ENCODE peak calls at places on chromosomes 2 and 18, in five cellular contexts. S is aorta, V is heart right ventricle, R is fibroblast of lung, Q is trophoblast cell. Y is an unnamed sample.

GRCh38 chr2:70861774-70862644 is 26.4 kb upstream of the CD207 start:
- DNase-seq in S (peak; percentile 82), Q (peak; percentile 91), R (peak; percentile 55), V (peak; percentile 76), Y (peak; percentile 85)

GRCh38 chr2:29155578-29155977 is 40.4 kb downstream of the CLIP4 start:
- DNase-seq in S (no peak), R (peak; percentile 52), Q (no peak), V (no peak), Y (no peak)

GRCh38 chr18:23033079-23033478 is 100.0 kb downstream of the RBBP8 start:
- DNase-seq in R (no peak), V (no peak), S (no peak), Q (no peak), Y (no peak)

GRCh38 chr2:176192351-176192750 is 3.9 kb downstream of the HOXD1 start:
- DNase-seq in Q (no peak), V (no peak), R (no peak), S (no peak), Y (no peak)

GRCh38 chr2:58512878-58513277 is 271.8 kb upstream of the FANCL start:
- DNase-seq in S (no peak), R (no peak), Q (no peak), V (no peak), Y (no peak)

GRCh38 chr2:71465356-71465755 is 12.0 kb downstream of the DYSF start:
- DNase-seq in Q (no peak), R (no peak), V (no peak), S (no peak), Y (no peak)

GRCh38 chr2:150224321-150224720 is 263.1 kb downstream of the RND3 start:
- DNase-seq in Q (no peak), S (no peak), R (no peak), V (no peak), Y (no peak)

GRCh38 chr18:24018299-24018910 is 3.9 kb downstream of the TTC39C start:
- DNase-seq in V (no peak), Q (no peak), R (no peak), S (no peak), Y (no peak)

GRCh38 chr2:52821631-52822030 is 946.0 kb upstream of the CHAC2 start:
- DNase-seq in S (no peak), R (peak; percentile 7), Q (no peak), V (no peak), Y (no peak)

GRCh38 chr2:164784376-164784775 is 57.2 kb downstream of the COBLL1 start:
- DNase-seq in Q (peak; percentile 30), V (no peak), R (peak; percentile 72), S (no peak), Y (no peak)

GRCh38 chr18:3493501-3494244 is 43.7 kb downstream of the TGIF1 start:
- DNase-seq in V (no peak), R (no peak), S (no peak), Q (no peak), Y (no peak)

GRCh38 chr2:60551241-60552095 is 2.0 kb downstream of the BCL11A start:
- DNase-seq in V (peak; percentile 41), Q (peak; percentile 32), S (no peak), R (peak; percentile 52), Y (peak; percentile 56)

GRCh38 chr2:6692061-6692460 is 173.6 kb downstream of the CMPK2 start:
- DNase-seq in R (peak; percentile 13), V (no peak), S (no peak), Q (no peak), Y (no peak)

GRCh38 chr2:62512385-62512784 is 6.4 kb upstream of the TMEM17 start:
- DNase-seq in V (no peak), R (no peak), Q (no peak), S (no peak), Y (no peak)

GRCh38 chr2:3651686-3652516 is 6.1 kb upstream of the ALLC start:
- DNase-seq in R (peak; percentile 53), S (peak; percentile 63), Q (peak; percentile 8), V (peak; percentile 43), Y (peak; percentile 49)

GRCh38 chr2:17912266-17912691 is 33.8 kb downstream of the KCNS3 start:
- DNase-seq in V (no peak), Q (no peak), S (no peak), R (no peak), Y (no peak)

GRCh38 chr2:206983156-206983875 is 44.0 kb downstream of the CPO start:
- DNase-seq in Q (no peak), V (no peak), R (peak; percentile 14), S (peak; percentile 52), Y (no peak)

GRCh38 chr2:30679416-30680088 is 127.7 kb downstream of the CAPN13 start:
- DNase-seq in Q (peak; percentile 77), S (no peak), V (no peak), R (peak; percentile 74), Y (no peak)

GRCh38 chr2:38947241-38948239 is 57.9 kb downstream of the ARHGEF33 start:
- DNase-seq in V (peak; percentile 25), R (peak; percentile 70), Q (peak; percentile 96), S (peak; percentile 84), Y (peak; percentile 74)

GRCh38 chr2:135839713-135840112 is 2.7 kb upstream of the LCT start:
- DNase-seq in R (peak; percentile 78), S (no peak), V (no peak), Q (peak; percentile 16), Y (no peak)

GRCh38 chr2:9708683-9709538 is 78.1 kb upstream of the YWHAQ start:
- DNase-seq in S (no peak), Q (no peak), V (no peak), R (peak; percentile 30), Y (no peak)

GRCh38 chr2:1594281-1595171 is 149.8 kb downstream of the PXDN start:
- DNase-seq in R (no peak), S (no peak), V (no peak), Q (no peak), Y (no peak)

GRCh38 chr2:100877555-100877954 is 57.6 kb downstream of the NPAS2 start:
- DNase-seq in R (peak; percentile 63), Q (no peak), V (no peak), S (no peak), Y (no peak)

GRCh38 chr2:224722777-224723176 is 6.6 kb upstream of the CCDC195 start:
- DNase-seq in R (no peak), Q (peak; percentile 46), V (no peak), S (no peak), Y (no peak)

GRCh38 chr2:179107179-179107541 is 57.2 kb upstream of the CCDC141 start:
- DNase-seq in R (no peak), V (no peak), S (no peak), Q (no peak), Y (no peak)

GRCh38 chr2:168907940-168908662 is 7.0 kb downstream of the G6PC2 start:
- DNase-seq in R (no peak), Q (no peak), V (no peak), S (no peak), Y (no peak)

GRCh38 chr2:68715353-68716041 is 19.1 kb upstream of the ARHGAP25 start:
- DNase-seq in Q (peak; percentile 82), V (no peak), R (peak; percentile 33), S (peak; percentile 59), Y (peak; percentile 74)

GRCh38 chr2:104840916-104841315 is 13.0 kb upstream of the POU3F3 start:
- DNase-seq in V (no peak), R (no peak), S (no peak), Q (no peak), Y (no peak)

GRCh38 chr2:30765226-30765625 is 42.0 kb downstream of the CAPN13 start:
- DNase-seq in Q (no peak), V (no peak), R (no peak), S (no peak), Y (no peak)

GRCh38 chr2:85607268-85608215 is 4.3 kb downstream of the C2orf68 start:
- DNase-seq in S (no peak), V (no peak), Q (peak; percentile 96), R (no peak), Y (no peak)
- H3K4me1 ChIP-seq in S (peaks cover 12% of the 10 kb centered on the region), V (peaks cover 44% of the 10 kb centered on the region), Q (no peaks in the 10 kb centered on the region), R (peaks cover 31% of the 10 kb centered on the region), Y (peaks cover 58% of the 10 kb centered on the region)

GRCh38 chr2:10883880-10884529 is 27.7 kb upstream of the KCNF1 start:
- DNase-seq in V (no peak), R (no peak), Q (no peak), S (no peak), Y (no peak)
- H3K4me1 ChIP-seq in V (peaks cover 7% of the 10 kb centered on the region), R (no peaks in the 10 kb centered on the region), Q (no peaks in the 10 kb centered on the region), S (no peaks in the 10 kb centered on the region), Y (peaks cover 13% of the 10 kb centered on the region)

GRCh38 chr2:43268066-43268971 is 41.9 kb upstream of the ZFP36L2 start:
- DNase-seq in R (no peak), S (no peak), V (no peak), Q (no peak), Y (no peak)

GRCh38 chr2:43266692-43267091 is 40.3 kb upstream of the ZFP36L2 start:
- DNase-seq in Q (no peak), R (no peak), V (peak; percentile 65), S (peak; percentile 86), Y (peak; percentile 70)

GRCh38 chr2:43267393-43267792 is 41.0 kb upstream of the ZFP36L2 start:
- DNase-seq in Q (no peak), S (no peak), V (no peak), R (no peak), Y (no peak)

GRCh38 chr2:43262239-43262638 is 35.8 kb upstream of the ZFP36L2 start:
- DNase-seq in R (no peak), Q (no peak), V (no peak), S (no peak), Y (no peak)

DNA sequence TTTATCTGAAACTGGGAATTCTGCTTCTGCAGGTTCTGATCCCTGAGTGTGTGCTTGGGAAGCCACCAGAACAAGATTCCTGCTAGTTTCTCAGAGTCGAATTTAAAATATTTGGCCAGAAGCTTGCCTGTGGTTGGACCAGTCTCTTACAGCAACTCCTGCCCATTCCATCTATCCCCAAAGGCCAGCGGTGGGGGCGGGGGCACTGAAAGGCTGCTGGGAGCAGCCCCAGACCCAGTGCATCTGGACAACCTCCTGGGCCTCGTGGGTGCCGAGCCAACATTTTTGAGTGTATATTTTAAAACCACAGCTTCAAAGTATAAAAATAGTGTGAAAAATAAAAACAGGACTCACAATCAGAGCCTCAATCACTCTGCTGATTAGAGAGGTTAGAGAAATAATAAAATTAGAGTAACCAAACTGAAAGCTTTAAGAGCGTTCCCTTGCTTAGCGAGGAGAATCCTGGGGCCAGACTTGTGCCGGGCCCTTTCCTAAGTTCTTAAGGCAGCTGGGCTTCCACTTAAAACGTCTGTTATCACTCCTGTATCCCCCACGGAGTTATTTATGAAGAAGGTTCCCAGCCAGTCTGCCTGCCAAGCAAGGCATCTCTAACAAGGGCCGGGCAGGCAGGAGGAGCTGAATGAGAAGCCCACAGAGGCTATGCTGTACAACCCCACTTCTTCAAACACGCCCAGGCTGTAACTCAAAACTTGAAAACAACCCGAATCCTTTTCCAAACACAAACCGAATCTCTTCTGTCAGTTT is 38.8 kb upstream of the ZFP36L2 start:
- DNase-seq in R (peak; percentile 74), S (peak; percentile 84), Q (peak; percentile 29), V (peak; percentile 75), Y (peak; percentile 40)
- H3K4me1 ChIP-seq in R (peaks cover 23% of the 10 kb centered on the region), S (no peaks in the 10 kb centered on the region), Q (peaks cover 21% of the 10 kb centered on the region), V (peaks cover 53% of the 10 kb centered on the region), Y (no peaks in the 10 kb centered on the region)

GRCh38 chr2:152781210-152781609 is 62.8 kb downstream of the ARL6IP6 start:
- DNase-seq in V (no peak), Q (no peak), S (no peak), R (no peak), Y (no peak)

GRCh38 chr2:152782171-152782570 is 63.8 kb downstream of the ARL6IP6 start:
- DNase-seq in Q (no peak), S (no peak), R (no peak), V (no peak), Y (no peak)
- H3K4me1 ChIP-seq in Q (no peaks in the 10 kb centered on the region), S (no peaks in the 10 kb centered on the region), R (no peaks in the 10 kb centered on the region), V (no peaks in the 10 kb centered on the region), Y (no peaks in the 10 kb centered on the region)

GRCh38 chr2:230715201-230715600 is 2.6 kb downstream of the CAB39 start:
- DNase-seq in Q (no peak), S (no peak), R (peak; percentile 46), V (no peak), Y (no peak)
- H3K4me1 ChIP-seq in Q (no peaks in the 10 kb centered on the region), S (peaks cover 3% of the 10 kb centered on the region), R (peaks cover 7% of the 10 kb centered on the region), V (peaks cover 41% of the 10 kb centered on the region), Y (peaks cover 32% of the 10 kb centered on the region)